ENCODE peak calls at places on chromosome 18, in five cellular contexts. One of them, this sample, is unnamed.

GRCh38 chr18:678482-679182 is 21.2 kb downstream of the TYMS start:
- DNase-seq in mucosa of gallbladder: no peak
- DNase-seq in GM18507: no peak
- DNase-seq in CD4-positive, alpha-beta T cell: no peak
- DNase-seq in GM03348: no peak
- DNase-seq in this sample: no peak

GRCh38 chr18:36354989-36355388 is 57.5 kb downstream of the FHOD3 start:
- DNase-seq in mucosa of gallbladder: no peak
- DNase-seq in GM18507: no peak
- DNase-seq in CD4-positive, alpha-beta T cell: no peak
- DNase-seq in GM03348: peak
- DNase-seq in this sample: peak

GRCh38 chr18:6521804-6522418 is 107.2 kb upstream of the L3MBTL4 start:
- DNase-seq in mucosa of gallbladder: peak
- DNase-seq in GM18507: peak
- DNase-seq in CD4-positive, alpha-beta T cell: no peak
- DNase-seq in GM03348: peak
- DNase-seq in this sample: no peak

GRCh38 chr18:59708988-59709387 is 11.8 kb upstream of the CCBE1 start:
- DNase-seq in mucosa of gallbladder: no peak
- DNase-seq in GM18507: no peak
- DNase-seq in CD4-positive, alpha-beta T cell: no peak
- DNase-seq in GM03348: no peak
- DNase-seq in this sample: no peak

GRCh38 chr18:7663305-7664023 is 96.3 kb downstream of the PTPRM start:
- DNase-seq in mucosa of gallbladder: no peak
- DNase-seq in GM18507: no peak
- DNase-seq in CD4-positive, alpha-beta T cell: no peak
- DNase-seq in GM03348: no peak
- DNase-seq in this sample: no peak

GRCh38 chr18:43161528-43161927 is 46.0 kb upstream of the RIT2 start:
- DNase-seq in mucosa of gallbladder: no peak
- DNase-seq in GM18507: no peak
- DNase-seq in CD4-positive, alpha-beta T cell: no peak
- DNase-seq in GM03348: peak
- DNase-seq in this sample: peak

GRCh38 chr18:13888317-13888716 is 27.0 kb downstream of the MC2R start:
- DNase-seq in mucosa of gallbladder: no peak
- DNase-seq in GM18507: no peak
- DNase-seq in CD4-positive, alpha-beta T cell: no peak
- DNase-seq in GM03348: no peak
- DNase-seq in this sample: no peak

GRCh38 chr18:25921677-25922421 is 168.6 kb downstream of the SS18 start:
- DNase-seq in mucosa of gallbladder: no peak
- DNase-seq in GM18507: peak
- DNase-seq in CD4-positive, alpha-beta T cell: peak
- DNase-seq in GM03348: peak
- DNase-seq in this sample: peak

GRCh38 chr18:13613099-13613498 is 113.3 kb downstream of the FAM210A start:
- DNase-seq in mucosa of gallbladder: no peak
- DNase-seq in GM18507: no peak
- DNase-seq in CD4-positive, alpha-beta T cell: no peak
- DNase-seq in GM03348: no peak
- DNase-seq in this sample: no peak

GRCh38 chr18:5885337-5885736 is 10.0 kb downstream of the TMEM200C start:
- DNase-seq in mucosa of gallbladder: no peak
- DNase-seq in GM18507: no peak
- DNase-seq in CD4-positive, alpha-beta T cell: no peak
- DNase-seq in GM03348: no peak
- DNase-seq in this sample: no peak

GRCh38 chr18:40293311-40293710 is 1661.7 kb upstream of the PIK3C3 start:
- DNase-seq in mucosa of gallbladder: no peak
- DNase-seq in GM18507: no peak
- DNase-seq in CD4-positive, alpha-beta T cell: no peak
- DNase-seq in GM03348: no peak
- DNase-seq in this sample: no peak

GRCh38 chr18:75005622-75006021 is 203.3 kb downstream of the PTGR3 start:
- DNase-seq in mucosa of gallbladder: no peak
- DNase-seq in GM18507: no peak
- DNase-seq in CD4-positive, alpha-beta T cell: no peak
- DNase-seq in GM03348: no peak
- DNase-seq in this sample: peak

This sample was measured in AG08396.